ENCODE peak calls at places on chromosomes 1 and 21, in seven cellular contexts. Y is HEK293T, T is GM23248, R is glutamatergic neuron, W is choroid plexus epithelial cell, X is DMS79, I is posterior vena cava. V is an unnamed sample.

GRCh38 chr1:22689505-22689904 is 21.1 kb upstream of the EPHB2 start:
- DNase-seq in W (peak; percentile 81), X (no peak), I (no peak), T (peak; percentile 96), Y (no peak), R (no peak), V (no peak)

GRCh38 chr1:3186526-3186921 is 117.5 kb downstream of the PRDM16 start:
- DNase-seq in I (peak; percentile 96), W (peak; percentile 11), T (peak; percentile 52), X (no peak), R (no peak), Y (peak; percentile 31), V (no peak)

GRCh38 chr1:228977307-228977706 is 242.0 kb downstream of the RHOU start:
- DNase-seq in Y (no peak), R (no peak), X (no peak), W (no peak), T (no peak), I (no peak), V (no peak)

GRCh38 chr1:184810735-184811316 is 56.2 kb upstream of the EDEM3 start:
- DNase-seq in I (no peak), Y (no peak), T (peak; percentile 9), X (no peak), R (no peak), W (no peak), V (no peak)

GRCh38 chr1:65114312-65114711 is 33.7 kb upstream of the AK4 start:
- DNase-seq in R (no peak), Y (peak; percentile 69), W (peak; percentile 18), I (no peak), X (no peak), T (no peak), V (no peak)

GRCh38 chr1:222914861-222915632 is 100.2 kb downstream of the DISP1 start:
- DNase-seq in Y (no peak), R (no peak), X (no peak), T (peak; percentile 90), I (no peak), W (peak; percentile 86), V (no peak)

GRCh38 chr1:212518188-212518951 is 85.7 kb downstream of the NENF start:
- DNase-seq in W (peak; percentile 52), T (peak; percentile 97), X (peak; percentile 55), I (peak; percentile 85), Y (no peak), R (no peak), V (no peak)

GRCh38 chr1:36763771-36764170 is 270.5 kb downstream of the GRIK3 start:
- DNase-seq in X (no peak), I (peak; percentile 57), R (no peak), Y (no peak), T (no peak), W (no peak), V (no peak)

GRCh38 chr1:1332774-1333480 is 1.8 kb downstream of the TAS1R3 start:
- DNase-seq in I (no peak), Y (no peak), R (no peak), X (no peak), T (no peak), W (no peak), V (no peak)

GRCh38 chr1:46798820-46799219 is at the start of gene CYP4B1:
- DNase-seq in Y (no peak), T (no peak), W (no peak), X (no peak), R (no peak), I (peak; percentile 93), V (no peak)

GRCh38 chr1:85599076-85599491 is 18.5 kb downstream of the CCN1 start:
- DNase-seq in W (peak; percentile 57), I (no peak), Y (no peak), T (no peak), X (no peak), R (no peak), V (no peak)

GRCh38 chr1:56235909-56236510 is 343.4 kb downstream of the PLPP3 start:
- DNase-seq in I (no peak), Y (no peak), X (no peak), T (no peak), R (no peak), W (no peak), V (no peak)

GRCh38 chr21:37364722-37365121 is 1.9 kb upstream of the DYRK1A start:
- DNase-seq in W (no peak), X (no peak), I (no peak), Y (no peak), R (no peak), T (no peak), V (no peak)

GRCh38 chr1:112083487-112083886 is 94.0 kb upstream of the KCND3 start:
- DNase-seq in Y (peak; percentile 23), R (no peak), X (no peak), I (no peak), T (peak; percentile 39), W (peak; percentile 15), V (no peak)

GRCh38 chr1:10793129-10793651 is 3.3 kb downstream of the CASZ1 start:
- DNase-seq in T (peak; percentile 29), Y (no peak), R (no peak), X (peak; percentile 66), W (peak; percentile 15), I (no peak), V (no peak)

GRCh38 chr1:201598396-201598795 is 59.5 kb downstream of the NAV1 start:
- DNase-seq in Y (no peak), I (no peak), R (no peak), X (peak; percentile 3), T (no peak), W (no peak), V (no peak)

GRCh38 chr1:177282976-177283375 is 112.2 kb downstream of the BRINP2 start:
- DNase-seq in R (no peak), Y (no peak), W (no peak), T (no peak), I (no peak), X (no peak), V (no peak)

GRCh38 chr1:182588460-182589396 is at the start of gene RNASEL:
- DNase-seq in R (no peak), I (peak; percentile 91), W (peak; percentile 77), Y (peak; percentile 72), T (peak; percentile 89), X (peak; percentile 65), V (peak; percentile 32)

GRCh38 chr1:98389809-98390208 is 271.7 kb upstream of the SNX7 start:
- DNase-seq in T (peak; percentile 87), X (no peak), I (no peak), R (no peak), W (peak; percentile 92), Y (no peak), V (no peak)

GRCh38 chr1:82972841-82973553 is 1025.9 kb downstream of the TTLL7 start:
- DNase-seq in X (no peak), Y (no peak), T (no peak), R (no peak), W (no peak), I (no peak), V (no peak)

GRCh38 chr1:119373465-119373864 is 4.9 kb downstream of the HAO2 start:
- DNase-seq in X (no peak), W (peak; percentile 33), Y (no peak), R (no peak), I (no peak), T (peak; percentile 79), V (no peak)

GRCh38 chr1:223037845-223038244 is 105.2 kb downstream of the TLR5 start:
- DNase-seq in R (no peak), I (no peak), Y (no peak), T (no peak), X (no peak), W (no peak), V (no peak)

GRCh38 chr21:25342811-25343210 is 264.5 kb downstream of the MRPL39 start:
- DNase-seq in T (peak; percentile 43), X (no peak), I (no peak), W (no peak), R (no peak), Y (no peak), V (no peak)

GRCh38 chr1:67053535-67053784 is 488 bp downstream of the SLC35D1 start:
- DNase-seq in T (peak; percentile 84), R (no peak), I (no peak), Y (peak; percentile 71), X (no peak), W (no peak), V (no peak)

GRCh38 chr1:206037521-206037920 is 13.8 kb upstream of the CTSE start:
- DNase-seq in I (no peak), Y (no peak), R (no peak), X (peak; percentile 4), W (no peak), T (no peak), V (no peak)

GRCh38 chr1:91552091-91552490 is 51.4 kb downstream of the CDC7 start:
- DNase-seq in R (no peak), Y (no peak), T (peak; percentile 62), W (no peak), X (no peak), I (no peak), V (no peak)

GRCh38 chr1:203915811-203916210 is 54.4 kb downstream of the SNRPE start:
- DNase-seq in I (no peak), Y (no peak), T (peak; percentile 74), X (no peak), W (peak; percentile 36), R (no peak), V (no peak)

GRCh38 chr1:41487729-41488598 is 3.5 kb upstream of the EDN2 start:
- DNase-seq in X (no peak), T (peak; percentile 17), R (no peak), I (no peak), W (no peak), Y (no peak), V (no peak)

GRCh38 chr21:39022901-39023693 is 160.2 kb downstream of the PSMG1 start:
- DNase-seq in X (peak; percentile 35), W (peak; percentile 86), R (peak; percentile 44), T (peak; percentile 21), Y (no peak), I (peak; percentile 89), V (peak; percentile 46)

GRCh38 chr1:116375165-116375883 is 2.3 kb downstream of the ATP1A1 start:
- DNase-seq in Y (no peak), W (peak; percentile 15), T (peak; percentile 64), X (no peak), R (no peak), I (no peak), V (no peak)

GRCh38 chr1:85494957-85495266 is 30.0 kb upstream of the DDAH1 start:
- DNase-seq in I (no peak), Y (no peak), R (no peak), X (no peak), W (peak; percentile 57), T (peak; percentile 59), V (peak; percentile 27)

GRCh38 chr21:26169061-26169610 is 1.4 kb downstream of the APP start:
- DNase-seq in W (peak; percentile 88), I (no peak), Y (peak; percentile 73), R (peak; percentile 43), X (peak; percentile 28), T (peak; percentile 88), V (peak; percentile 73)

GRCh38 chr1:51331206-51332100 is 1.1 kb upstream of the TTC39A start:
- DNase-seq in X (peak; percentile 29), I (no peak), T (peak; percentile 74), Y (peak; percentile 59), W (peak; percentile 35), R (peak; percentile 78), V (peak; percentile 74)

GRCh38 chr1:192639607-192640368 is 3.8 kb downstream of the RGS13 start:
- DNase-seq in I (no peak), W (peak; percentile 88), R (no peak), Y (no peak), X (no peak), T (peak; percentile 54), V (no peak)

GRCh38 chr1:205226868-205227583 is 720 bp upstream of the TMCC2 start:
- DNase-seq in R (no peak), W (peak; percentile 61), Y (no peak), I (no peak), T (peak; percentile 77), X (peak; percentile 47), V (no peak)

GRCh38 chr1:18085387-18086074 is 22.1 kb upstream of the IGSF21 start:
- DNase-seq in T (no peak), X (no peak), W (no peak), Y (no peak), I (no peak), R (no peak), V (no peak)

GRCh38 chr1:219342836-219343235 is 169.2 kb downstream of the LYPLAL1 start:
- DNase-seq in X (no peak), I (no peak), R (no peak), W (no peak), T (no peak), Y (no peak), V (no peak)

V was measured in SK-N-DZ.